ENCODE peak calls at places on chromosomes 1 and 21, in seven cellular contexts. L is SK-N-SH, H is HCT116, N is K562, A is HepG2, C is H1, K is GM12878. W is an unnamed sample.

GRCh38 chr1:150192012-150192411 is 42.3 kb downstream of the PLEKHO1 start:
- DNase-seq in L (no peak), H (no peak), K (no peak), A (no peak), C (no peak), N (no peak), W (no peak)

GRCh38 chr1:206754011-206754410 is 16.6 kb upstream of the IL19 start:
- DNase-seq in K (no peak), L (no peak), N (no peak), H (no peak), C (no peak), A (no peak), W (no peak)

GRCh38 chr1:201634261-201634660 is 95.3 kb downstream of the NAV1 start:
- DNase-seq in H (no peak), N (no peak), C (no peak), K (no peak), L (no peak), A (no peak), W (no peak)

GRCh38 chr21:42435833-42436232 is 32.1 kb downstream of the UBASH3A start:
- DNase-seq in A (no peak), K (no peak), N (no peak), H (no peak), L (no peak), C (no peak), W (no peak)

GRCh38 chr1:189819751-189820150 is 657.9 kb downstream of the BRINP3 start:
- DNase-seq in L (no peak), N (no peak), K (no peak), C (no peak), H (no peak), A (no peak), W (no peak)

GRCh38 chr21:42746593-42747266 is 93.3 kb downstream of the PDE9A start:
- DNase-seq in C (no peak), L (no peak), H (no peak), A (no peak), N (no peak), K (no peak), W (no peak)

GRCh38 chr1:11062965-11063401 is 3.2 kb upstream of the SRM start:
- DNase-seq in L (no peak), H (no peak), N (no peak), A (no peak), C (no peak), K (peak; percentile 87), W (no peak)

GRCh38 chr1:119740261-119740660 is 28.4 kb downstream of the HMGCS2 start:
- DNase-seq in C (no peak), H (no peak), A (no peak), K (no peak), L (no peak), N (no peak), W (no peak)

GRCh38 chr1:41802532-41803501 is 115.9 kb downstream of the HIVEP3 start:
- DNase-seq in L (no peak), H (no peak), C (no peak), K (peak; percentile 85), N (no peak), A (no peak), W (no peak)

GRCh38 chr1:87451229-87451900 is 122.7 kb downstream of the LMO4 start:
- DNase-seq in H (no peak), L (no peak), N (no peak), K (no peak), C (no peak), A (no peak), W (no peak)
- TF ChIP-seq JUND in H (no peak), L (no peak), N (no peak), K (no peak), C (no peak), A (no peak), W (no peak)

GRCh38 chr1:109777436-109777835 is 13.7 kb upstream of the EPS8L3 start:
- DNase-seq in H (no peak), A (no peak), K (no peak), C (no peak), N (no peak), L (no peak), W (no peak)

GRCh38 chr1:109775408-109775807 is 11.7 kb upstream of the EPS8L3 start:
- DNase-seq in L (no peak), K (no peak), C (no peak), A (no peak), N (no peak), H (no peak), W (no peak)

GRCh38 chr1:109777980-109778625 is 14.4 kb upstream of the EPS8L3 start:
- DNase-seq in A (no peak), C (no peak), K (no peak), H (no peak), L (no peak), N (no peak), W (no peak)

GRCh38 chr1:109776911-109777310 is 13.2 kb upstream of the EPS8L3 start:
- DNase-seq in H (peak; percentile 70), C (peak; percentile 50), A (peak; percentile 76), N (peak; percentile 88), K (peak; percentile 35), L (peak; percentile 90), W (peak; percentile 30)

GRCh38 chr1:109776206-109776835 is 12.6 kb upstream of the EPS8L3 start:
- DNase-seq in C (no peak), H (no peak), N (no peak), A (no peak), K (no peak), L (no peak), W (no peak)
- TF ChIP-seq JUND in C (no peak), H (no peak), N (no peak), A (no peak), K (no peak), L (no peak), W (no peak)

DNA sequence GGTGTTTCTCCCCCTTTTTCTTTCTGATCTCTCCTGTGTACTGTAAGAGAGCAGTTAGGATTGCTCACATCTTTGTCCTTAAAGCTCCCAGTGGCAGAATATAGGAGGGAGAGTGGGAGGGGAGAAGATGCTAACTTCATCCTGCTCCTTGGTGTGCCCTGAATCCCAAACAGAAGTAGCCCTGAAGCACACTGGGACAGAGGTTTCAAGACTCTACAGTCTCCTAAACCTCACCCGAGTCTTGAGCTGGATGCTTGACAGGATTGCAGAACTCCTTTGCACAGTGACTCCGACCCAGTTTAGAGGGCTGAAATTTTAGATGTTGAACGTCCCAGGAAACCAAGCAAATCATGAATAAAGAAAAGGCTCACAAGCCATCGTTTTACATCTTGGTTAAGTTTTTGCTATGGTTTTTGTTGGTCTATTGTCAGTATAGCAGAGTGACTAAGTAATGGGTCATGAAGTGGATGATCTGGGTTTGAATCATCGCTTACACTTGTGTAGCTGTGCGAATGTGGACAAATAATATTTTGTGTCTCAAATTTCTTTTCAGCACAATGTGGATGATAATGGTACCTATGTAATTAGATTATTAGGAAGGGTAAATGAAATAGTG is 37.5 kb downstream of the XCL2 start:
- DNase-seq in H (peak; percentile 4), A (no peak), K (no peak), N (no peak), C (no peak), L (no peak), W (no peak)
- TF ChIP-seq JUND in H (peak; percentile 49), A (no peak), K (no peak), N (no peak), C (no peak), L (peak; percentile 85), W (no peak)

DNA sequence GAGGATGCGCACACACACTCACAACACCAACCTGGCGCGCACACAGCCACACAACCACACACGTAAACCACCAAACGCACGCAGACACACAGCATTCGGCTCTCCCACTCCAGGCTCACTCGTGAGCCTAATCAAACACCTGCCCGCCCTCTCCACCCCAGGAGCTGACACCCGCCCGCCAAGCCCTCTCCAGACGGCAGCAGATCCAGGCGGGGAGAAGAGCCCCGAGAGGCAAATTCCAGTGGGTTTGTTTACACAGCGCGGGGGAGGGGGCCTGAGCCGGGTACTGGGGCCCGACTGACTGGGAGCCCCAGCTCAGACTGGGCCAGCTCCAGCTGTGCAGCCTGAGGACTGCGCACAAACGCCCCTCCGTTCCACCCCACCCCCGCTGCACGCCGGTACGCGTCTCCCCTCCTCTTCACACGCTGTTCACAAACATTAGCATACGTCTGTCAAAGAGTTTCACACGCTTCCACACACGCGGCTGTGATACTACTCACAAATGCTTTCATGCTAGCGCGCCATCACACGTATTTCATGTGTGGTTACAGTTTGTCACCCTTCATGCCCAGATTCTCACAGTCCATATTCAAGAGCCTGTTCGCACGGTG is 1.1 kb upstream of the EFNA1 start:
- DNase-seq in N (no peak), A (peak; percentile 88), K (no peak), C (no peak), L (peak; percentile 56), H (no peak), W (no peak)
- TF ChIP-seq JUND in N (no peak), A (no peak), K (no peak), C (no peak), L (no peak), H (no peak), W (no peak)

GRCh38 chr1:217982711-217983405 is 302.2 kb upstream of the RRP15 start:
- DNase-seq in L (no peak), H (no peak), N (no peak), C (no peak), K (no peak), A (no peak), W (no peak)
- TF ChIP-seq JUND in L (no peak), H (no peak), N (no peak), C (no peak), K (no peak), A (no peak), W (no peak)

DNA sequence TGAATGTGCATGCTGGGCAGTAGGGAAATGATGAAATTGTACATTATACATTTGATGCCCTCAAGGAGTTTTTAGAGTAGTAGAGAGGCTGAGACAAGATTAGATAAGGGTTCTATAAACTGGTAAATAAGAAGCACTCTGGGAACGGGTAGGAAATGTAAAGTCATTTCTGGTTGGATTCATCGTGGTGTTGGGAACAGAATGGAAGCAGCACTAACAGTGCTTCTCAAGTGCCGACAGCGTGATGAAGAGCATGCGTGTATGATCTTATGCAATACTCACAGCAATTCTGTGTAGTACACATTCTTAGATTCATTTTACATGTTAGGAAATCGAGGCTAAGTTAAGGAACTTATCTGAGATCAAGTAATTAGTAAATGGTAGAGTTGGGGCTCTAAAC is 45.9 kb downstream of the GPR88 start:
- DNase-seq in A (no peak), N (no peak), C (no peak), K (no peak), L (no peak), H (no peak), W (no peak)
- TF ChIP-seq JUND in A (no peak), N (no peak), C (no peak), K (no peak), L (no peak), H (no peak), W (no peak)

DNA sequence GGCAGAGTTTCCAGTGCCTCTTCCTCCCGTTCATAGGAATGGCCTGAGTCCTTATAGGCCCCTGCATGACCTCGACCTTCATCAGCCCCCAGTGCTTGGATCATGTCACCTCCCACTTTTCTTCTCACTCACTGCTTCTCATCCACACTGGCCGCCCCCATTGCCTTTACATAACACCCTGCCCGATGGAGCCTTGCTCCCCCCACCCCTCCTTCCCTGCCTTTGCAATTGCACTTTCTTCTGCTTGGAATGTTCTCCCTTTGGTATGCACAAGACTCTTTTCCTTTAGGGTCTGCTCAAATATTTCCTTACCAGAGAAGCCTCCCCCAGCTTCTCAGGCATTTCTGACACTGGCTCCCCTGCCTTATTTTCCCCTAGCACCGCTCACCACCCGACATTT is 125.2 kb upstream of the KCNJ6 start:
- DNase-seq in C (no peak), N (no peak), H (no peak), L (no peak), A (no peak), K (no peak), W (no peak)
- TF ChIP-seq JUND in C (no peak), N (no peak), H (no peak), L (no peak), A (no peak), K (no peak), W (no peak)

W was measured in T47D.